ENCODE peak calls at places on chromosome 18, in four cellular contexts. F, J, M and O are unnamed samples. For H3K4me1, the result is how much of the 10 kb centered on the place peaks cover.

GRCh38 chr18:34707670-34708069 is 2.4 kb upstream of the DTNA start:
- DNase-seq in F (peak), J (peak), M (peak), O (peak)

GRCh38 chr18:75211721-75212625 is 1.4 kb downstream of the TSHZ1 start:
- DNase-seq in F (peak), J (peak), M (no peak), O (no peak)

GRCh38 chr18:7927119-7927518 is 360.0 kb downstream of the PTPRM start:
- DNase-seq in F (no peak), J (peak), M (peak), O (no peak)

GRCh38 chr18:5298156-5298852 is 2.8 kb upstream of the ZBTB14 start:
- DNase-seq in F (no peak), J (no peak), M (no peak), O (no peak)

GRCh38 chr18:74373428-74373827 is 57.8 kb downstream of the C18orf63 start:
- DNase-seq in F (no peak), J (no peak), M (no peak), O (peak)

GRCh38 chr18:48787523-48788151 is 163.1 kb downstream of the SMAD7 start:
- DNase-seq in F (no peak), J (peak), M (no peak), O (no peak)

GRCh38 chr18:63603772-63604171 is 16.6 kb downstream of the SERPINB13 start:
- DNase-seq in F (no peak), J (peak), M (peak), O (no peak)

GRCh38 chr18:23183356-23184150 is 48.3 kb downstream of the CABLES1 start:
- DNase-seq in F (no peak), J (peak), M (peak), O (no peak)

GRCh38 chr18:63213331-63213900 is 106.2 kb downstream of the BCL2 start:
- DNase-seq in F (no peak), J (peak), M (no peak), O (no peak)

GRCh38 chr18:13465476-13465875 is 246.9 kb downstream of the LDLRAD4 start:
- DNase-seq in F (no peak), J (no peak), M (no peak), O (no peak)
- H3K4me1 ChIP-seq in F (under half), J (under half), M (under half), O (under half)

GRCh38 chr18:55243255-55243654 is 284.0 kb upstream of the CCDC68 start:
- DNase-seq in F (no peak), J (peak), M (no peak), O (no peak)
- H3K27ac ChIP-seq in F (peak), J (no peak), M (no peak), O (peak)

GRCh38 chr18:9926977-9927376 is 13.2 kb downstream of the VAPA start:
- DNase-seq in F (no peak), J (no peak), M (no peak), O (no peak)
- H3K4me1 ChIP-seq in F (under half), J (half or more), M (under half), O (under half)

GRCh38 chr18:32776525-32776924 is 3.7 kb upstream of the KLHL14 start:
- DNase-seq in F (no peak), J (no peak), M (no peak), O (no peak)
- H3K27ac ChIP-seq in F (no peak), J (no peak), M (no peak), O (no peak)